ENCODE peak calls at places on chromosomes 12 and 14, in ten cellular contexts. One of them, this sample, is unnamed.

GRCh38 chr14:51846631-51847488 is 13.6 kb upstream of the GNG2 start:
- DNase-seq in CD8-positive, alpha-beta memory T cell: peak; percentile 97
- DNase-seq in small intestine: peak; percentile 79
- DNase-seq in pancreas: no peak
- DNase-seq in thoracic aorta: no peak
- DNase-seq in psoas muscle: peak; percentile 17
- DNase-seq in tibial nerve: no peak
- DNase-seq in neural progenitor cell: peak; percentile 84
- DNase-seq in fibroblast of lung: peak; percentile 60
- DNase-seq in HCT116: no peak
- DNase-seq in this sample: peak; percentile 67

GRCh38 chr12:124804011-124804621 is 59.5 kb downstream of the SCARB1 start:
- DNase-seq in CD8-positive, alpha-beta memory T cell: no peak
- DNase-seq in small intestine: peak; percentile 87
- DNase-seq in pancreas: peak; percentile 49
- DNase-seq in thoracic aorta: peak; percentile 17
- DNase-seq in psoas muscle: peak; percentile 47
- DNase-seq in tibial nerve: no peak
- DNase-seq in neural progenitor cell: peak; percentile 27
- DNase-seq in fibroblast of lung: peak; percentile 28
- DNase-seq in HCT116: peak; percentile 57
- DNase-seq in this sample: no peak

GRCh38 chr12:63918788-63919300 is 74.3 kb downstream of the SRGAP1 start:
- DNase-seq in CD8-positive, alpha-beta memory T cell: no peak
- DNase-seq in small intestine: peak; percentile 48
- DNase-seq in pancreas: no peak
- DNase-seq in thoracic aorta: no peak
- DNase-seq in psoas muscle: no peak
- DNase-seq in tibial nerve: no peak
- DNase-seq in neural progenitor cell: no peak
- DNase-seq in fibroblast of lung: peak; percentile 98
- DNase-seq in HCT116: no peak
- DNase-seq in this sample: no peak

GRCh38 chr12:110582286-110583136 is 607 bp downstream of the PPTC7 start:
- DNase-seq in CD8-positive, alpha-beta memory T cell: peak; percentile 73
- DNase-seq in small intestine: peak; percentile 57
- DNase-seq in pancreas: peak; percentile 71
- DNase-seq in thoracic aorta: no peak
- DNase-seq in psoas muscle: peak; percentile 68
- DNase-seq in tibial nerve: peak; percentile 22
- DNase-seq in neural progenitor cell: peak; percentile 57
- DNase-seq in fibroblast of lung: peak; percentile 22
- DNase-seq in HCT116: no peak
- DNase-seq in this sample: peak; percentile 73

GRCh38 chr12:71158361-71158882 is 623 bp upstream of the TSPAN8 start:
- DNase-seq in CD8-positive, alpha-beta memory T cell: no peak
- DNase-seq in small intestine: peak; percentile 83
- DNase-seq in pancreas: no peak
- DNase-seq in thoracic aorta: no peak
- DNase-seq in psoas muscle: no peak
- DNase-seq in tibial nerve: no peak
- DNase-seq in neural progenitor cell: no peak
- DNase-seq in fibroblast of lung: no peak
- DNase-seq in HCT116: no peak
- DNase-seq in this sample: peak; percentile 45

GRCh38 chr14:69695664-69696527 is 71.0 kb upstream of the SRSF5 start:
- DNase-seq in CD8-positive, alpha-beta memory T cell: no peak
- DNase-seq in small intestine: peak; percentile 29
- DNase-seq in pancreas: no peak
- DNase-seq in thoracic aorta: no peak
- DNase-seq in psoas muscle: no peak
- DNase-seq in tibial nerve: no peak
- DNase-seq in neural progenitor cell: peak; percentile 78
- DNase-seq in fibroblast of lung: peak; percentile 44
- DNase-seq in HCT116: no peak
- DNase-seq in this sample: peak; percentile 76

GRCh38 chr14:36605506-36605857 is 23.1 kb upstream of the NKX2-8 start:
- DNase-seq in CD8-positive, alpha-beta memory T cell: no peak
- DNase-seq in small intestine: no peak
- DNase-seq in pancreas: no peak
- DNase-seq in thoracic aorta: no peak
- DNase-seq in psoas muscle: no peak
- DNase-seq in tibial nerve: no peak
- DNase-seq in neural progenitor cell: no peak
- DNase-seq in fibroblast of lung: no peak
- DNase-seq in HCT116: no peak
- DNase-seq in this sample: no peak

GRCh38 chr12:14283489-14284144 is 81.9 kb upstream of the ATF7IP start:
- DNase-seq in CD8-positive, alpha-beta memory T cell: no peak
- DNase-seq in small intestine: no peak
- DNase-seq in pancreas: no peak
- DNase-seq in thoracic aorta: no peak
- DNase-seq in psoas muscle: no peak
- DNase-seq in tibial nerve: no peak
- DNase-seq in neural progenitor cell: peak; percentile 47
- DNase-seq in fibroblast of lung: no peak
- DNase-seq in HCT116: no peak
- DNase-seq in this sample: no peak

GRCh38 chr12:77047341-77048202 is 17.8 kb downstream of the E2F7 start:
- DNase-seq in CD8-positive, alpha-beta memory T cell: no peak
- DNase-seq in small intestine: no peak
- DNase-seq in pancreas: no peak
- DNase-seq in thoracic aorta: no peak
- DNase-seq in psoas muscle: no peak
- DNase-seq in tibial nerve: no peak
- DNase-seq in neural progenitor cell: no peak
- DNase-seq in fibroblast of lung: no peak
- DNase-seq in HCT116: no peak
- DNase-seq in this sample: no peak

GRCh38 chr12:77058740-77059139 is 6.6 kb downstream of the E2F7 start:
- DNase-seq in CD8-positive, alpha-beta memory T cell: no peak
- DNase-seq in small intestine: no peak
- DNase-seq in pancreas: no peak
- DNase-seq in thoracic aorta: no peak
- DNase-seq in psoas muscle: no peak
- DNase-seq in tibial nerve: no peak
- DNase-seq in neural progenitor cell: no peak
- DNase-seq in fibroblast of lung: peak; percentile 34
- DNase-seq in HCT116: no peak
- DNase-seq in this sample: no peak

GRCh38 chr12:77049767-77050353 is 15.5 kb downstream of the E2F7 start:
- DNase-seq in CD8-positive, alpha-beta memory T cell: peak; percentile 26
- DNase-seq in small intestine: peak; percentile 74
- DNase-seq in pancreas: no peak
- DNase-seq in thoracic aorta: no peak
- DNase-seq in psoas muscle: no peak
- DNase-seq in tibial nerve: no peak
- DNase-seq in neural progenitor cell: peak; percentile 63
- DNase-seq in fibroblast of lung: peak; percentile 82
- DNase-seq in HCT116: peak; percentile 63
- DNase-seq in this sample: peak; percentile 23

GRCh38 chr12:77054856-77055255 is 10.5 kb downstream of the E2F7 start:
- DNase-seq in CD8-positive, alpha-beta memory T cell: no peak
- DNase-seq in small intestine: no peak
- DNase-seq in pancreas: no peak
- DNase-seq in thoracic aorta: no peak
- DNase-seq in psoas muscle: no peak
- DNase-seq in tibial nerve: no peak
- DNase-seq in neural progenitor cell: no peak
- DNase-seq in fibroblast of lung: peak; percentile 55
- DNase-seq in HCT116: no peak
- DNase-seq in this sample: no peak

GRCh38 chr12:77053259-77053658 is 12.1 kb downstream of the E2F7 start:
- DNase-seq in CD8-positive, alpha-beta memory T cell: no peak
- DNase-seq in small intestine: no peak
- DNase-seq in pancreas: no peak
- DNase-seq in thoracic aorta: no peak
- DNase-seq in psoas muscle: no peak
- DNase-seq in tibial nerve: no peak
- DNase-seq in neural progenitor cell: no peak
- DNase-seq in fibroblast of lung: no peak
- DNase-seq in HCT116: no peak
- DNase-seq in this sample: no peak
- H3K36me3 ChIP-seq in CD8-positive, alpha-beta memory T cell: no peaks in the 10 kb centered on the region
- H3K36me3 ChIP-seq in small intestine: no peaks in the 10 kb centered on the region
- H3K36me3 ChIP-seq in pancreas: no peaks in the 10 kb centered on the region
- H3K36me3 ChIP-seq in thoracic aorta: no peaks in the 10 kb centered on the region
- H3K36me3 ChIP-seq in psoas muscle: no peaks in the 10 kb centered on the region
- H3K36me3 ChIP-seq in tibial nerve: no peaks in the 10 kb centered on the region
- H3K36me3 ChIP-seq in neural progenitor cell: peaks cover 26% of the 10 kb centered on the region
- H3K36me3 ChIP-seq in fibroblast of lung: peaks cover 8% of the 10 kb centered on the region
- H3K36me3 ChIP-seq in HCT116: peaks cover 29% of the 10 kb centered on the region
- H3K36me3 ChIP-seq in this sample: no peaks in the 10 kb centered on the region

DNA sequence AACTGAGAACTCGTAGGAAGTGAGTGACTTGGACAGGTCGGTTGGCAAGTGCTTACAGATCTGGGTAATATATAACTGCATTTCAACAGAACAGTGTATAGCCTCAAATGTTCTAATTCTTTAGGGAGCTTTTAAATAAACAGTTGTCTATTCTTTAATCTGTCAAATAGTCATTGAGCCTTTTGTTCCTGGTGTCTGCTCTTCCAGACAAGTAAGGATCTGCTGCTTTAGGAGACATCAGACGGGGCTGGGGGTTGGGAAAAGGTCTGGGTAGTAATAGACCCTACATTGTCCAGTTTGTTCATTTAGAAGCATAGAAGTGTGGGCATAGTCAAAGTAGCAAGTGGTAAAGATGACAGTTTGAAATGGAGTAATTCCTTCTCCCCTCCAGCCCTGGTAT is 2.0 kb downstream of the PTPN11 start:
- DNase-seq in CD8-positive, alpha-beta memory T cell: no peak
- DNase-seq in small intestine: no peak
- DNase-seq in pancreas: no peak
- DNase-seq in thoracic aorta: no peak
- DNase-seq in psoas muscle: no peak
- DNase-seq in tibial nerve: no peak
- DNase-seq in neural progenitor cell: no peak
- DNase-seq in fibroblast of lung: no peak
- DNase-seq in HCT116: no peak
- DNase-seq in this sample: no peak
- H3K4me1 ChIP-seq in CD8-positive, alpha-beta memory T cell: peaks cover 26% of the 10 kb centered on the region
- H3K4me1 ChIP-seq in small intestine: peaks cover 10% of the 10 kb centered on the region
- H3K4me1 ChIP-seq in pancreas: peaks cover 7% of the 10 kb centered on the region
- H3K4me1 ChIP-seq in thoracic aorta: peaks cover 27% of the 10 kb centered on the region
- H3K4me1 ChIP-seq in psoas muscle: peaks cover 52% of the 10 kb centered on the region
- H3K4me1 ChIP-seq in tibial nerve: peaks cover 37% of the 10 kb centered on the region
- H3K4me1 ChIP-seq in neural progenitor cell: peaks cover 6% of the 10 kb centered on the region
- H3K4me1 ChIP-seq in fibroblast of lung: peaks cover 4% of the 10 kb centered on the region
- H3K4me1 ChIP-seq in HCT116: peaks cover 6% of the 10 kb centered on the region
- H3K4me1 ChIP-seq in this sample: peaks cover 5% of the 10 kb centered on the region

GRCh38 chr14:68606644-68607043 is 186.2 kb downstream of the ZFP36L1 start:
- DNase-seq in CD8-positive, alpha-beta memory T cell: no peak
- DNase-seq in small intestine: no peak
- DNase-seq in pancreas: no peak
- DNase-seq in thoracic aorta: no peak
- DNase-seq in psoas muscle: no peak
- DNase-seq in tibial nerve: no peak
- DNase-seq in neural progenitor cell: no peak
- DNase-seq in fibroblast of lung: no peak
- DNase-seq in HCT116: no peak
- DNase-seq in this sample: no peak

GRCh38 chr14:68608235-68608962 is 184.5 kb downstream of the ZFP36L1 start:
- DNase-seq in CD8-positive, alpha-beta memory T cell: no peak
- DNase-seq in small intestine: no peak
- DNase-seq in pancreas: no peak
- DNase-seq in thoracic aorta: no peak
- DNase-seq in psoas muscle: no peak
- DNase-seq in tibial nerve: no peak
- DNase-seq in neural progenitor cell: no peak
- DNase-seq in fibroblast of lung: no peak
- DNase-seq in HCT116: no peak
- DNase-seq in this sample: no peak

GRCh38 chr14:68609012-68609411 is 183.9 kb downstream of the ZFP36L1 start:
- DNase-seq in CD8-positive, alpha-beta memory T cell: no peak
- DNase-seq in small intestine: no peak
- DNase-seq in pancreas: no peak
- DNase-seq in thoracic aorta: no peak
- DNase-seq in psoas muscle: no peak
- DNase-seq in tibial nerve: no peak
- DNase-seq in neural progenitor cell: no peak
- DNase-seq in fibroblast of lung: no peak
- DNase-seq in HCT116: no peak
- DNase-seq in this sample: no peak

GRCh38 chr14:68607081-68607851 is 185.6 kb downstream of the ZFP36L1 start:
- DNase-seq in CD8-positive, alpha-beta memory T cell: no peak
- DNase-seq in small intestine: no peak
- DNase-seq in pancreas: no peak
- DNase-seq in thoracic aorta: no peak
- DNase-seq in psoas muscle: no peak
- DNase-seq in tibial nerve: no peak
- DNase-seq in neural progenitor cell: peak; percentile 41
- DNase-seq in fibroblast of lung: peak; percentile 64
- DNase-seq in HCT116: no peak
- DNase-seq in this sample: peak; percentile 67

GRCh38 chr14:68607852-68608232 is 185.0 kb downstream of the ZFP36L1 start:
- DNase-seq in CD8-positive, alpha-beta memory T cell: no peak
- DNase-seq in small intestine: no peak
- DNase-seq in pancreas: no peak
- DNase-seq in thoracic aorta: no peak
- DNase-seq in psoas muscle: no peak
- DNase-seq in tibial nerve: no peak
- DNase-seq in neural progenitor cell: no peak
- DNase-seq in fibroblast of lung: no peak
- DNase-seq in HCT116: no peak
- DNase-seq in this sample: no peak
- H3K27ac ChIP-seq in CD8-positive, alpha-beta memory T cell: no peak overlapping the region
- H3K27ac ChIP-seq in small intestine: peak overlapping the region; percentile 0
- H3K27ac ChIP-seq in pancreas: no peak overlapping the region
- H3K27ac ChIP-seq in thoracic aorta: peak overlapping the region; percentile 39
- H3K27ac ChIP-seq in psoas muscle: peak overlapping the region; percentile 66
- H3K27ac ChIP-seq in tibial nerve: peak overlapping the region; percentile 83
- H3K27ac ChIP-seq in neural progenitor cell: no peak overlapping the region
- H3K27ac ChIP-seq in fibroblast of lung: no peak overlapping the region
- H3K27ac ChIP-seq in HCT116: no peak overlapping the region
- H3K27ac ChIP-seq in this sample: peak overlapping the region; percentile 71

GRCh38 chr12:6533653-6534157 is 612 bp upstream of the GAPDH start:
- DNase-seq in CD8-positive, alpha-beta memory T cell: peak; percentile 11
- DNase-seq in small intestine: no peak
- DNase-seq in pancreas: peak; percentile 70
- DNase-seq in thoracic aorta: no peak
- DNase-seq in psoas muscle: peak; percentile 68
- DNase-seq in tibial nerve: no peak
- DNase-seq in neural progenitor cell: peak; percentile 95
- DNase-seq in fibroblast of lung: peak; percentile 87
- DNase-seq in HCT116: peak; percentile 76
- DNase-seq in this sample: peak; percentile 82

GRCh38 chr12:6532051-6532926 is 2.0 kb upstream of the GAPDH start:
- DNase-seq in CD8-positive, alpha-beta memory T cell: peak; percentile 83
- DNase-seq in small intestine: peak; percentile 71
- DNase-seq in pancreas: no peak
- DNase-seq in thoracic aorta: no peak
- DNase-seq in psoas muscle: peak; percentile 69
- DNase-seq in tibial nerve: no peak
- DNase-seq in neural progenitor cell: peak; percentile 82
- DNase-seq in fibroblast of lung: peak; percentile 97
- DNase-seq in HCT116: peak; percentile 85
- DNase-seq in this sample: peak; percentile 62

GRCh38 chr12:6534158-6534913 is at the start of gene GAPDH:
- DNase-seq in CD8-positive, alpha-beta memory T cell: peak; percentile 89
- DNase-seq in small intestine: peak; percentile 97
- DNase-seq in pancreas: peak; percentile 86
- DNase-seq in thoracic aorta: no peak
- DNase-seq in psoas muscle: peak; percentile 92
- DNase-seq in tibial nerve: peak; percentile 82
- DNase-seq in neural progenitor cell: peak; percentile 97
- DNase-seq in fibroblast of lung: peak; percentile 97
- DNase-seq in HCT116: peak; percentile 96
- DNase-seq in this sample: peak; percentile 93

GRCh38 chr12:6534914-6535696 is 788 bp downstream of the GAPDH start:
- DNase-seq in CD8-positive, alpha-beta memory T cell: peak; percentile 73
- DNase-seq in small intestine: peak; percentile 74
- DNase-seq in pancreas: peak; percentile 77
- DNase-seq in thoracic aorta: no peak
- DNase-seq in psoas muscle: peak; percentile 85
- DNase-seq in tibial nerve: peak; percentile 50
- DNase-seq in neural progenitor cell: peak; percentile 86
- DNase-seq in fibroblast of lung: peak; percentile 77
- DNase-seq in HCT116: no peak
- DNase-seq in this sample: peak; percentile 73

DNA sequence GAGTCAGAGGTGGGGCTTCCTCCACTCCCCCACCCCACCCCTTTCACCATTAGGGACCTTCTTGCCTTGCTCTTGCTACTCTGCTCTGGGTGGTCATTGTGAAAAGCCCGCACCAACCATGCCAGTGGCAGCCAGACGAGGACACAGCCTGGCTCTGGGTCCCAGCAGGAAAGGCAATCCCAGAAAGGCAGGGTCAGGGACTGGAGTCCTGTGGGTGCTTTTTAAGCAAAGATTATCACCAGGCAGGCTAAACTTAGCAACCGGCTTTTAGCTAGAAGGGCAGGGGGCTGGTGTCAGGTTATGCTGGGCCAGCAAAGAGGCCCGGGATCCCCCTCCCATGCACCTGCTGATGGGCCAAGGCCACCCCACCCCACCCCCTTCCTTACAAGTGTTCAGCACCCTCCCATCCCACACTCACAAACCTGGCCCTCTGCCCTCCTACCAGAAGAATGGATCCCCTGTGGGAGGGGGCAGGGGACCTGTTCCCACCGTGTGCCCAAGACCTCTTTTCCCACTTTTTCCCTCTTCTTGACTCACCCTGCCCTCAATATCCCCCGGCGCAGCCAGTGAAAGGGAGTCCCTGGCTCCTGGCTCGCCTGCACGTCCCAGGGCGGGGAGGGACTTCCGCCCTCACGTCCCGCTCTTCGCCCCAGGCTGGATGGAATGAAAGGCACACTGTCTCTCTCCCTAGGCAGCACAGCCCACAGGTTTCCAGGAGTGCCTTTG is 1.2 kb upstream of the GAPDH start:
- DNase-seq in CD8-positive, alpha-beta memory T cell: peak; percentile 15
- DNase-seq in small intestine: peak; percentile 81
- DNase-seq in pancreas: peak; percentile 63
- DNase-seq in thoracic aorta: no peak
- DNase-seq in psoas muscle: peak; percentile 69
- DNase-seq in tibial nerve: no peak
- DNase-seq in neural progenitor cell: peak; percentile 85
- DNase-seq in fibroblast of lung: peak; percentile 57
- DNase-seq in HCT116: no peak
- DNase-seq in this sample: peak; percentile 81
- H3K36me3 ChIP-seq in CD8-positive, alpha-beta memory T cell: peaks cover 40% of the 10 kb centered on the region
- H3K36me3 ChIP-seq in small intestine: peaks cover 30% of the 10 kb centered on the region
- H3K36me3 ChIP-seq in pancreas: no peaks in the 10 kb centered on the region
- H3K36me3 ChIP-seq in thoracic aorta: peaks cover 44% of the 10 kb centered on the region
- H3K36me3 ChIP-seq in psoas muscle: no peaks in the 10 kb centered on the region
- H3K36me3 ChIP-seq in tibial nerve: peaks cover 54% of the 10 kb centered on the region
- H3K36me3 ChIP-seq in neural progenitor cell: peaks cover 6% of the 10 kb centered on the region
- H3K36me3 ChIP-seq in fibroblast of lung: peaks cover 33% of the 10 kb centered on the region
- H3K36me3 ChIP-seq in HCT116: peaks cover 74% of the 10 kb centered on the region
- H3K36me3 ChIP-seq in this sample: peaks cover 20% of the 10 kb centered on the region